ENCODE peak calls at places on chromosomes 5 and 9, in ten cellular contexts. N, K, I, J, D, W, Q, U, B and G are unnamed samples.

GRCh38 chr5:22391956-22392355 is 461.2 kb downstream of the CDH12 start:
- DNase-seq in N (no peak), U (no peak), W (no peak), D (no peak), J (no peak), K (no peak), Q (no peak), B (no peak), I (no peak), G (no peak)

GRCh38 chr9:113657765-113658564 is 194.4 kb downstream of the RGS3 start:
- DNase-seq in W (peak; percentile 89), N (peak; percentile 92), B (peak; percentile 52), D (peak; percentile 93), I (peak; percentile 88), Q (peak; percentile 73), K (peak; percentile 95), J (peak; percentile 87), U (peak; percentile 84), G (peak; percentile 77)

GRCh38 chr9:132234501-132235045 is 72.7 kb downstream of the NTNG2 start:
- DNase-seq in U (no peak), J (peak; percentile 33), K (peak; percentile 56), W (no peak), D (no peak), N (peak; percentile 22), I (no peak), Q (no peak), B (no peak), G (no peak)

GRCh38 chr5:141811287-141812155 is 66.7 kb downstream of the PCDH1 start:
- DNase-seq in D (no peak), J (peak; percentile 85), B (no peak), Q (no peak), K (peak; percentile 42), U (no peak), N (peak; percentile 82), I (peak; percentile 78), W (no peak), G (no peak)

GRCh38 chr5:174413520-174414314 is 310.7 kb upstream of the MSX2 start:
- DNase-seq in D (no peak), N (no peak), B (no peak), W (peak; percentile 92), J (no peak), I (no peak), K (no peak), Q (no peak), U (no peak), G (peak; percentile 89)

GRCh38 chr5:72130342-72130741 is 23.1 kb downstream of the MAP1B start:
- DNase-seq in I (no peak), W (no peak), D (no peak), Q (no peak), U (no peak), B (no peak), N (no peak), J (no peak), K (no peak), G (no peak)

GRCh38 chr9:114732842-114733241 is 50.9 kb upstream of the TEX48 start:
- DNase-seq in K (no peak), J (no peak), U (no peak), I (no peak), N (no peak), B (no peak), D (no peak), W (peak; percentile 61), Q (peak; percentile 95), G (no peak)

GRCh38 chr5:178519804-178520203 is 70.4 kb downstream of the COL23A1 start:
- DNase-seq in B (no peak), W (no peak), D (no peak), K (no peak), U (no peak), Q (no peak), J (no peak), I (no peak), N (no peak), G (no peak)

GRCh38 chr9:112831281-112831851 is 59.3 kb downstream of the SLC46A2 start:
- DNase-seq in I (no peak), N (no peak), Q (peak; percentile 33), B (no peak), D (no peak), W (no peak), U (peak; percentile 80), J (no peak), K (no peak), G (no peak)

GRCh38 chr9:32716439-32716838 is 66.9 kb upstream of the TMEM215 start:
- DNase-seq in N (no peak), U (no peak), D (no peak), B (no peak), J (no peak), K (no peak), W (no peak), Q (no peak), I (no peak), G (no peak)

GRCh38 chr9:136252281-136252680 is 6.7 kb upstream of the QSOX2 start:
- DNase-seq in W (no peak), D (no peak), U (no peak), J (no peak), B (no peak), K (no peak), N (no peak), Q (no peak), I (no peak), G (no peak)

GRCh38 chr5:59528226-59528862 is 365.2 kb downstream of the PDE4D start:
- DNase-seq in K (no peak), U (no peak), J (no peak), Q (no peak), W (peak; percentile 23), B (no peak), I (no peak), N (no peak), D (no peak), G (no peak)

GRCh38 chr5:54753034-54753433 is 232.4 kb downstream of the ESM1 start:
- DNase-seq in B (no peak), U (no peak), I (no peak), N (no peak), W (peak; percentile 18), J (no peak), D (no peak), K (no peak), Q (peak; percentile 42), G (peak; percentile 34)

GRCh38 chr5:172123269-172123692 is 64.7 kb downstream of the STK10 start:
- DNase-seq in J (no peak), B (no peak), W (peak; percentile 94), D (peak; percentile 85), I (no peak), K (peak; percentile 67), Q (peak; percentile 15), U (peak; percentile 72), N (peak; percentile 57), G (peak; percentile 71)

GRCh38 chr5:138972836-138973235 is 97.7 kb upstream of the LRRTM2 start:
- DNase-seq in N (no peak), D (no peak), K (no peak), U (no peak), Q (no peak), J (peak; percentile 18), I (no peak), B (no peak), W (no peak), G (no peak)

GRCh38 chr5:140509898-140510297 is 37.6 kb upstream of the EIF4EBP3 start:
- DNase-seq in Q (no peak), J (peak; percentile 1), D (no peak), N (no peak), B (no peak), W (no peak), K (no peak), I (no peak), U (no peak), G (no peak)

GRCh38 chr9:38713426-38713825 is 6.5 kb downstream of the FAM240B start:
- DNase-seq in K (no peak), I (no peak), U (no peak), Q (peak; percentile 90), D (no peak), J (no peak), W (peak; percentile 31), N (no peak), B (no peak), G (peak; percentile 77)

GRCh38 chr5:36252722-36253340 is 11.1 kb upstream of the NADK2 start:
- DNase-seq in Q (no peak), B (no peak), D (no peak), W (no peak), J (no peak), N (no peak), K (no peak), U (no peak), I (no peak), G (no peak)

GRCh38 chr5:175862131-175863012 is 9.0 kb upstream of the CPLX2 start:
- DNase-seq in J (peak; percentile 22), I (no peak), B (no peak), Q (no peak), W (no peak), D (no peak), N (no peak), U (no peak), K (no peak), G (no peak)

GRCh38 chr5:108747111-108748009 is at the start of gene FER:
- DNase-seq in I (no peak), Q (peak; percentile 98), W (peak; percentile 88), K (no peak), D (no peak), J (peak; percentile 54), B (no peak), U (no peak), N (no peak), G (peak; percentile 60)

GRCh38 chr9:137760426-137760825 is 117.2 kb upstream of the CACNA1B start:
- DNase-seq in K (no peak), B (no peak), J (no peak), Q (no peak), U (no peak), N (no peak), W (peak; percentile 50), I (no peak), D (no peak), G (no peak)

GRCh38 chr9:92964981-92965758 is 17.8 kb downstream of the FGD3 start:
- DNase-seq in B (no peak), K (no peak), U (peak; percentile 65), N (no peak), I (no peak), D (no peak), Q (no peak), J (no peak), W (no peak), G (no peak)

GRCh38 chr5:143153332-143154119 is 250.0 kb downstream of the NR3C1 start:
- DNase-seq in W (no peak), Q (no peak), D (peak; percentile 81), B (no peak), I (no peak), J (no peak), K (no peak), N (no peak), U (no peak), G (peak; percentile 61)

GRCh38 chr5:1543398-1544293 is 19.9 kb upstream of the LPCAT1 start:
- DNase-seq in D (peak; percentile 42), U (no peak), Q (no peak), W (no peak), K (no peak), J (no peak), N (no peak), B (no peak), I (no peak), G (no peak)

GRCh38 chr5:15383469-15383868 is 116.5 kb upstream of the FBXL7 start:
- DNase-seq in J (peak; percentile 36), N (no peak), D (no peak), I (peak; percentile 29), B (no peak), W (peak; percentile 14), Q (peak; percentile 28), K (no peak), U (no peak), G (no peak)

GRCh38 chr5:67648201-67648671 is 451.6 kb upstream of the CD180 start:
- DNase-seq in K (no peak), Q (no peak), J (peak; percentile 34), U (peak; percentile 48), W (no peak), N (no peak), D (peak; percentile 86), B (no peak), I (no peak), G (no peak)

GRCh38 chr5:3392306-3392939 is 203.2 kb upstream of the IRX1 start:
- DNase-seq in U (no peak), J (no peak), D (peak; percentile 73), W (no peak), N (no peak), Q (no peak), B (peak; percentile 15), I (no peak), K (no peak), G (no peak)